ENCODE peak calls at places on chromosomes 1 and 21, in five cellular contexts. H, W, C, M and Q are unnamed samples.

GRCh38 chr1:87584603-87585002 is 255.9 kb downstream of the LMO4 start:
- DNase-seq in H (no peak), W (no peak), C (no peak), M (no peak), Q (no peak)

GRCh38 chr1:13702425-13703127 is 2.6 kb downstream of the PRDM2 start:
- DNase-seq in H (no peak), W (no peak), C (no peak), M (no peak), Q (no peak)

GRCh38 chr1:181587870-181588438 is 104.6 kb downstream of the CACNA1E start:
- DNase-seq in H (peak; percentile 52), W (no peak), C (no peak), M (no peak), Q (no peak)

GRCh38 chr1:198751741-198752140 is 112.9 kb downstream of the PTPRC start:
- DNase-seq in H (no peak), W (no peak), C (no peak), M (no peak), Q (no peak)

GRCh38 chr1:30120268-30121000 is 603.0 kb downstream of the MATN1 start:
- DNase-seq in H (no peak), W (no peak), C (no peak), M (no peak), Q (peak; percentile 41)

GRCh38 chr1:173190101-173190895 is 16.8 kb downstream of the TNFSF4 start:
- DNase-seq in H (no peak), W (peak; percentile 62), C (no peak), M (peak; percentile 88), Q (no peak)

GRCh38 chr1:108678696-108679095 is 13.4 kb upstream of the PRPF38B start:
- DNase-seq in H (no peak), W (no peak), C (no peak), M (no peak), Q (no peak)

GRCh38 chr1:27339213-27339612 is 2.6 kb upstream of the SYTL1 start:
- DNase-seq in H (no peak), W (no peak), C (no peak), M (no peak), Q (no peak)

GRCh38 chr1:9751971-9752370 is 71.8 kb downstream of the CLSTN1 start:
- DNase-seq in H (no peak), W (no peak), C (no peak), M (no peak), Q (no peak)

GRCh38 chr1:225847610-225848009 is 34.6 kb downstream of the TMEM63A start:
- DNase-seq in H (peak; percentile 22), W (no peak), C (no peak), M (no peak), Q (no peak)

DNA sequence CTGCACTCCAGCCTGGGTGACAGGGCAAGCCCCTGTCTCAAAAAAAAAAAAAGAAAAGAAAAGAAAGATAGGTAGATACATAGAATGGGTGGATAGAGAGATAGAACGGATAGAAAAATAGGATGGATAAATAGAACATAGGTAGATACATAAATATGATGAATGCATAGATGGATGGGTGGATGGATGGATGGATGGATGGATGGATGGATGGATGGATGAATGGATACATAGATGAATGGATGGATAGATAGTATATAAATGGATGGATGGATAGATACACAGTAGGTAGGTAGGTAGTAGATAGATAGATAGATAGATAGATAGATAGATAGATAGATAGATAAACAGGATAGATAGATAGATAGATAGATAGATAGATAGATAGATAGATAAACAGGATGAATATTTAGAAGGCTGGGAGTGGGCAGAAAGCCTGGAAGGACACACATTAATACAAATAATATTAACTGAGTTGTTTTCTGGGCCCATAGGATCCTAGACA is 87.0 kb downstream of the PDE9A start:
- DNase-seq in H (no peak), W (no peak), C (no peak), M (no peak), Q (no peak)
- H2AK5ac ChIP-seq in H (no peak overlapping the region), W (no peak overlapping the region), C (no peak overlapping the region), M (no peak overlapping the region), Q (no peak overlapping the region)

GRCh38 chr21:26743524-26743923 is 101.7 kb downstream of the ADAMTS1 start:
- DNase-seq in H (no peak), W (no peak), C (no peak), M (no peak), Q (no peak)

GRCh38 chr21:26747216-26747615 is 98.0 kb downstream of the ADAMTS1 start:
- DNase-seq in H (no peak), W (no peak), C (no peak), M (no peak), Q (no peak)

GRCh38 chr21:26752849-26753248 is 92.4 kb downstream of the ADAMTS1 start:
- DNase-seq in H (no peak), W (no peak), C (no peak), M (no peak), Q (no peak)

GRCh38 chr21:26751305-26751704 is 93.9 kb downstream of the ADAMTS1 start:
- DNase-seq in H (no peak), W (no peak), C (no peak), M (no peak), Q (no peak)

DNA sequence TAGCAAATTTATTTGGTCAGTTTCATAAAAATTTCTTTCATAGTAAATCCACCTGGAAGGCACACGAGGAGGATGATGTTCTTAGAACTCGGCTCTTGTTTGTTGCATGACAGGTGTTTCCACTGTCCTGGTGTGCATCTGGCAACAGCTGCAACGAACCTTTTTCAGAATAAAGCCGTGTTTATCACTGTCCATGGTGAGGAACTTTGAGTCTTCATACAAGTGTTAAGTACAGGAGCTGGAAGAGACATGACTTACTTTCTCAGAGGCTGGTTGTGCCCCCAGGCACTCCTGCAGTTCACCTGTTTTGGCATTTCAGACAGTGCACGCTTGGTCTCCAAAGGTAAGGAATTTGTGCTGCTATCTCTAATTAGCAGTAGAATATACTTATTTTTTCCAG is 97.1 kb downstream of the ADAMTS1 start:
- DNase-seq in H (no peak), W (no peak), C (no peak), M (no peak), Q (no peak)
- H2AK5ac ChIP-seq in H (no peak overlapping the region), W (no peak overlapping the region), C (no peak overlapping the region), M (no peak overlapping the region), Q (no peak overlapping the region)

DNA sequence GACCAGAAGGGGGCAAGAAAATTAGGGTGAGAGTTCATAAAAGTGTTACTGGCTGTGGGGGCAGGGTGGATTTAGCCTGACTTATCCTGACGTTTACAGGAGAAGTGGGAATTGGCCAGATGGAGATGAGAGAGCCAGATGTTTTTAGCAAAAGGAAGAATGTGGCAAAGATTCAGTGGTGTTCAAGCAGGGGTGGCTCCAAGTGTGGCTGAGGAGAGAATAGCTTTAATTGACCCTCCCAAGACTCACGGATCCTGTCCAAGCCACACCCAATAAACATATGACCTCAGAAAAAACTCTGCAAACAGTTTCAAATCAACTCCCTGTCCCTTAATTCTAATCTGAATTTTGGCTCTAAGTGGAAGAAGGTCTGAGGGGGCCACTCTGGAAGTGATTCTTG is 35.2 kb upstream of the EDEM3 start:
- DNase-seq in H (no peak), W (no peak), C (no peak), M (peak; percentile 21), Q (no peak)
- H2AK5ac ChIP-seq in H (no peak overlapping the region), W (peak overlapping the region; percentile 16), C (no peak overlapping the region), M (no peak overlapping the region), Q (no peak overlapping the region)

DNA sequence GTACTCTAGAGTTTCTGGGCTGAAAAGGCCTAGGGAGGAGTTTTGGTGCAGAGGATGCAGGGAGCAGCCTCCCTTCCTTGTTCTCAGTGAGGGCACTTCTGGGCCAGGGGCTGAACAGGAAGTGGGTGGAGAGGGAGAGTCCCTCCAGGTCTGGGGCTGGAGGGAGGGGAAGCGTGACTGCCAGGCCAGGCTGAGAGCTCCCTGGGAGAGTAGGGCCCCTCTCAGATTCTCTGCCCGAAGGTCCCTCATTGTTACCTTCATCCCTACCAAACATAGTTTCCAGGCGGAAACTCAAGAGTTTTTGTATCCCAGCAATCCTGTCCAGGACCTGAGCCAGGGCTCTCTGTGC is 36.8 kb downstream of the CITED4 start:
- DNase-seq in H (peak; percentile 71), W (no peak), C (no peak), M (no peak), Q (peak; percentile 70)
- H2AK5ac ChIP-seq in H (no peak overlapping the region), W (peak overlapping the region; percentile 10), C (peak overlapping the region; percentile 42), M (peak overlapping the region; percentile 30), Q (peak overlapping the region; percentile 33)

DNA sequence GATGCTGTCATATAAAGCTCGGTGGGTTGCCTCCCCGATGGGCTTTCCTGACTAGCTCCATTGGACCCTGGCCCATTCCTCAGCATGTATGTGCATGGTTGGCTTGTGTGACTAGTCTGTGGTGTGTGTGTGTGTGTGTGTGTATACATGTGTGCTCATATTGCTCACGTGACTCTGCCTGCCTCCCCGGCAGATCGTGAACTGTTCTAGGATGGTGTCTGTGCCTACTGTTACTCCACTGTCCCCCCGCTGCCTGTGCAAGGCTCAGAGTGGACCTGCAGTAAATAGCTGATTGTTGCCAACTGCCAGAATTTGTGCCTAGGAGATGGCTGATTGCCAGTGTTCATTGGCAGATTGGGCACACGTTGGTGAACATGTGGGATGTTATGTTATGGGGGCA is 20.4 kb downstream of the SLC6A17 start:
- DNase-seq in H (no peak), W (no peak), C (no peak), M (no peak), Q (no peak)
- H2AK5ac ChIP-seq in H (no peak overlapping the region), W (no peak overlapping the region), C (peak overlapping the region; percentile 9), M (no peak overlapping the region), Q (no peak overlapping the region)

GRCh38 chr1:243253927-243254232 is 1.2 kb downstream of the CEP170 start:
- DNase-seq in H (no peak), W (no peak), C (no peak), M (no peak), Q (no peak)

GRCh38 chr1:243254233-243254926 is 701 bp downstream of the CEP170 start:
- DNase-seq in H (peak; percentile 61), W (peak; percentile 48), C (peak; percentile 52), M (peak; percentile 73), Q (peak; percentile 76)

GRCh38 chr1:243255791-243256512 is at the start of gene SDCCAG8:
- DNase-seq in H (peak; percentile 100), W (peak; percentile 100), C (peak; percentile 99), M (peak; percentile 100), Q (peak; percentile 100)

GRCh38 chr1:243256590-243256989 is 749 bp downstream of the SDCCAG8 start:
- DNase-seq in H (no peak), W (no peak), C (no peak), M (no peak), Q (no peak)

GRCh38 chr1:243254927-243255790 is at the start of gene CEP170:
- DNase-seq in H (peak; percentile 99), W (peak; percentile 97), C (peak; percentile 100), M (peak; percentile 98), Q (peak; percentile 100)
- H2AK5ac ChIP-seq in H (no peak within 1 kb of the TSS), W (peak within 1 kb of the TSS; percentile 83), C (peak within 1 kb of the TSS; percentile 81), M (peak within 1 kb of the TSS; percentile 83), Q (no peak within 1 kb of the TSS)

DNA sequence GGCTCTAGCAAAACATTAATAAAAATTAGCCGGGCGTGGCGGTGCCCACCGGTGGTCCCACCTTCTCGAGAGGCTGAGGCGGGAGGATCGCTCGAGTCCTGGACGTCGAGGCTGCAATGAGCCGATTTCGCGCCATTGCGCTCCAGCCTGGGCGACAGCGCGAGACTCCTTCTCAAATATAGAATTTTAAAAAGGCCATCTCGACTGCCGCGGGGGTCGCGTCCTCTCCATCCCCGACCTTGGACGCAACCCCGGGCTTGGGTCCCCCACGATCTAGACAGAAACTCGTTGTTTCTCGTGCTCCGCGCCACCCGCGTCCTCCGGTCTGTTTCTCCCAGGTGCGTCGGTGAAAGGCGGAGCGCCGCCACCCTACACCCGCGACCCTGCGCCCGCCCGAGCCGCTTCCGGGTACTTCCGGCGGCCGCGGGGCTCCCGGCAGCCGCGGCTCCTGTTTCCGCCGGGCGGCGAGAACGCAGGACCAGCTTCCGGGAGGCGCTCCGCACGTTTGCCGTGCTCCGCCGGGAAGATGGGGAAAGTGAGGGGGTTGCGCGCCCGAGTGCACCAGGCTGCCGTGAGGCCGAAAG is at the start of gene SLX9:
- DNase-seq in H (peak; percentile 78), W (peak; percentile 73), C (peak; percentile 78), M (peak; percentile 73), Q (peak; percentile 88)
- H2AK5ac ChIP-seq in H (no peak within 1 kb of the TSS), W (peak within 1 kb of the TSS; percentile 83), C (peak within 1 kb of the TSS; percentile 71), M (no peak within 1 kb of the TSS), Q (no peak within 1 kb of the TSS)

GRCh38 chr1:221858758-221859157 is 116.9 kb upstream of the DUSP10 start:
- DNase-seq in H (no peak), W (peak; percentile 93), C (no peak), M (peak; percentile 52), Q (no peak)
- H2AK5ac ChIP-seq in H (no peak overlapping the region), W (peak overlapping the region; percentile 71), C (no peak overlapping the region), M (no peak overlapping the region), Q (peak overlapping the region; percentile 76)